ENCODE peak calls at places on chromosome 2, in four cellular contexts. F, A, E and N are unnamed samples.

GRCh38 chr2:65165595-65165994 is 35.7 kb upstream of the RAB1A start:
- DNase-seq in F (no peak), A (no peak), E (no peak), N (no peak)

GRCh38 chr2:138707424-138708074 is 72.6 kb downstream of the NXPH2 start:
- DNase-seq in E (no peak), F (no peak), A (no peak), N (no peak)

GRCh38 chr2:25714740-25715139 is 41.4 kb upstream of the DTNB start:
- DNase-seq in E (no peak), F (no peak), A (no peak), N (peak)

GRCh38 chr2:239396881-239397681 is 3.7 kb downstream of the HDAC4 start:
- DNase-seq in E (no peak), F (no peak), A (no peak), N (no peak)

GRCh38 chr2:133844214-133844892 is 276.1 kb upstream of the NCKAP5 start:
- DNase-seq in F (peak), A (peak), E (peak), N (peak)

GRCh38 chr2:96140941-96141623 is 2.8 kb upstream of the ASTL start:
- DNase-seq in A (no peak), E (no peak), F (no peak), N (no peak)

GRCh38 chr2:145546091-145546490 is 1026.2 kb upstream of the ZEB2 start:
- DNase-seq in A (no peak), F (no peak), E (no peak), N (no peak)

GRCh38 chr2:20432714-20433113 is 14.2 kb upstream of the RHOB start:
- DNase-seq in A (no peak), E (no peak), F (no peak), N (no peak)

GRCh38 chr2:17672583-17673317 is 80.9 kb downstream of the SMC6 start:
- DNase-seq in F (no peak), E (no peak), A (no peak), N (no peak)
- TF ChIP-seq ELF4 in F (no peak), E (no peak), A (no peak), N (no peak)

GRCh38 chr2:218036371-218036770 is 32.7 kb upstream of the RUFY4 start:
- DNase-seq in F (no peak), A (no peak), E (no peak), N (no peak)
- TF ChIP-seq ELF4 in F (no peak), A (no peak), E (no peak), N (no peak)

GRCh38 chr2:175847128-175847527 is 154.9 kb downstream of the LNPK start:
- DNase-seq in E (no peak), A (no peak), F (no peak), N (no peak)

GRCh38 chr2:175840261-175840660 is 161.8 kb downstream of the LNPK start:
- DNase-seq in F (no peak), A (no peak), E (no peak), N (no peak)

GRCh38 chr2:175838979-175839378 is 163.1 kb downstream of the LNPK start:
- DNase-seq in F (no peak), E (no peak), A (no peak), N (no peak)

GRCh38 chr2:175844169-175844568 is 157.9 kb downstream of the LNPK start:
- DNase-seq in F (no peak), E (no peak), A (no peak), N (no peak)
- TF ChIP-seq ELF4 in F (no peak), E (no peak), A (no peak), N (no peak)

GRCh38 chr2:1626271-1626681 is 118.0 kb downstream of the PXDN start:
- DNase-seq in A (no peak), F (no peak), E (no peak), N (no peak)
- TF ChIP-seq ELF4 in A (no peak), F (no peak), E (no peak), N (no peak)

GRCh38 chr2:44093970-44094369 is 74.7 kb upstream of the PPM1B start:
- DNase-seq in E (no peak), A (no peak), F (no peak), N (no peak)
- TF ChIP-seq ELF4 in E (no peak), A (no peak), F (no peak), N (no peak)

GRCh38 chr2:55345064-55345463 is 74.6 kb downstream of the CCDC88A start:
- DNase-seq in A (no peak), E (no peak), F (no peak), N (no peak)
- TF ChIP-seq ELF4 in A (no peak), E (no peak), F (no peak), N (no peak)

DNA sequence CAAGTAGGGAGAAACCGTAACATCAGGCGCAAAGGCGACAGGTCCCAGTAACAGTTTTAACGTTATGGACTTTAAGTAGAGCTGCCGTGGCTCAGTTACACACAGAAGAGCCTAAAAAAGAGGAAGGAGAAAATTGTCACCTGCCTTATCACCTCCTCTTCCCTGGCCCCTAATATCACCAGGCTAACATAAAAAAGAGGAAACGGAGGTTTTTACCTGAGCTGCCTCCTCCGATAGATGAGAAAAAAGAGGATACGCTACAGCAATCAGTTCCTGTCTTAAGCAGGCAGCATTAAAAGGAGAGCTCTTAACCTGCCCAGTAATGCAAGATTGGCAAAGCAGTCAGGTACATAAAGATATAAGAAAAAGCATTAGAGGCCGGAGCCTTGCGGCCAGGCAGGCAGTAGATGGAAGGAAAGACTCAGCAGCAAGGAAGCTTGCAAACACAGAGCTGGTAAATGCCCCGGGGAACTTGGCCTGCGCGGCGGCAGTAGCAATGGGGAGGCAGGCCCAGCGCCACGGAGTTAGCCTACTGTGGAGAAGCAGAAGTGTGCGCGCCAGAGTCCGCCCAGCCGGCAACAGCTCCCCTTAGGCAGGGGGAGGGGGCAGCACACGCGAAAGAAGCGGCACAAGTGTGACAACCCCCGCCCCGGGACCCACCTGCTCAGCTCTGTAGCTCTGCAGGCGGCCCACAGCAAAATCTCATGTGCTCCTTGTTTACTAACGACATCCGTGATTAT is 116.3 kb upstream of the SCN7A start:
- DNase-seq in F (peak), A (no peak), E (no peak), N (no peak)
- TF ChIP-seq ELF4 in F (no peak), A (no peak), E (no peak), N (no peak)

GRCh38 chr2:116148361-116148760 is 1666.1 kb upstream of the DDX18 start:
- DNase-seq in F (no peak), E (no peak), A (no peak), N (no peak)
- TF ChIP-seq ELF4 in F (no peak), E (no peak), A (no peak), N (no peak)

DNA sequence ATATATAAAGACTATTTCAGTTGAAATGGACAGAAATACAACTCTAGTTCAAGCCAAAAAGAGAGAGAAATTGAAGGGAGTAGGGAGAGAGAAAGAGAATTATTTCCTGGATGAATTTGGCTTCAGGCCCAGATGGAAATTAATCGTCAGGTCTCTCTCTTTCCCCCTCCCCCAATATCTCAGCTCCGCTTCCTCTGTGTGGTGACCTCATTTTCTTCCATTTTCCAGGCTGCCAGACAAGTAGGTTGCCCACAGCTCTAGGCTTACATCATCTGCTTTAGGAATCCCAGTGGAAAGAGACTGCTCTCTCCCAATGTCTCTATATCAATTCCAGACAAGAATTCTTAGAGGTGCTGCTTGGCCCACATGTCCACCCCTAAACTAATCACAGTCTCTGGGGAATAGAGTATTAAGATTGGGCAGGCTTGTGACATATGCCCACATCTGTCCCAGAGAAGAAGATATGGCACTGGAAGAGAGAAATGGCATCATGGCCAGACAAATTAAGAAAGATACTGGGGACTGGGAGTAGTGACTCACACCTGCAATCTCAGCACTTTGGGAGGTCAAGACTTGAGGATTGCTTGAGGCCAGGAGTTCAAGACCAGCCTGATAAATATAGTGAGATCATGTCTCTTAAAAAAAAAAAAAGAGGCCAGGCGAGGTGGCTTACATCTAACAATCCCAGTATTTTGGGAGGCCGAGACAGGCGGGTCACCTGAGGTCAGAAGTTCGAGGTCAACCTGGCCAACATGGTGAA is 37.2 kb upstream of the CFAP36 start:
- DNase-seq in F (no peak), A (no peak), E (no peak), N (peak)
- TF ChIP-seq ELF4 in F (no peak), A (no peak), E (no peak), N (no peak)

GRCh38 chr2:179642462-179642861 is 218.9 kb downstream of the ZNF385B start:
- DNase-seq in A (no peak), F (no peak), E (no peak), N (no peak)

GRCh38 chr2:179650420-179650819 is 211.0 kb downstream of the ZNF385B start:
- DNase-seq in A (no peak), E (no peak), F (no peak), N (no peak)

GRCh38 chr2:179646173-179646762 is 215.1 kb downstream of the ZNF385B start:
- DNase-seq in A (no peak), F (no peak), E (no peak), N (no peak)

GRCh38 chr2:179652296-179652695 is 209.1 kb downstream of the ZNF385B start:
- DNase-seq in A (no peak), E (no peak), F (no peak), N (no peak)

GRCh38 chr2:179646862-179647261 is 214.6 kb downstream of the ZNF385B start:
- DNase-seq in F (no peak), A (no peak), E (no peak), N (no peak)
- TF ChIP-seq ELF4 in F (no peak), A (no peak), E (no peak), N (no peak)